ENCODE peak calls at places on chromosomes 11 and 22, in seven cellular contexts. S, J, B, W, F, Q and A are unnamed samples.

GRCh38 chr11:48129697-48130395 is 86.8 kb upstream of the OR4B1 start:
- DNase-seq in S (no peak), J (no peak), B (no peak), W (no peak), F (no peak), Q (no peak), A (no peak)

GRCh38 chr11:88338223-88338661 is 706 bp upstream of the CTSC start:
- DNase-seq in S (peak), J (peak), B (peak), W (peak), F (no peak), Q (peak), A (peak)

GRCh38 chr22:48362736-48363404 is 1464.8 kb downstream of the BRD1 start:
- DNase-seq in S (no peak), J (no peak), B (no peak), W (no peak), F (no peak), Q (no peak), A (no peak)

GRCh38 chr11:116661056-116661455 is 111.7 kb downstream of the BUD13 start:
- DNase-seq in S (no peak), J (no peak), B (no peak), W (no peak), F (no peak), Q (no peak), A (no peak)

GRCh38 chr11:134364261-134364660 is 32.5 kb downstream of the GLB1L2 start:
- DNase-seq in S (no peak), J (no peak), B (no peak), W (no peak), F (no peak), Q (no peak), A (no peak)

GRCh38 chr11:45900916-45901617 is 6.0 kb downstream of the FREY1 start:
- DNase-seq in S (no peak), J (peak), B (no peak), W (no peak), F (no peak), Q (no peak), A (peak)

GRCh38 chr11:117039897-117040296 is 58.3 kb downstream of the SIK3 start:
- DNase-seq in S (no peak), J (no peak), B (no peak), W (peak), F (no peak), Q (no peak), A (no peak)

GRCh38 chr11:45937916-45938315 is 15.5 kb downstream of the LARGE2 start:
- DNase-seq in S (no peak), J (no peak), B (no peak), W (no peak), F (no peak), Q (no peak), A (no peak)

GRCh38 chr22:41526226-41526531 is 18.1 kb downstream of the POLR3H start:
- DNase-seq in S (no peak), J (no peak), B (no peak), W (no peak), F (no peak), Q (no peak), A (no peak)

GRCh38 chr11:64157987-64158386 is 7.9 kb downstream of the MACROD1 start:
- DNase-seq in S (no peak), J (no peak), B (no peak), W (no peak), F (no peak), Q (no peak), A (no peak)

GRCh38 chr11:95305726-95306522 is 74.9 kb upstream of the SESN3 start:
- DNase-seq in S (no peak), J (no peak), B (no peak), W (no peak), F (no peak), Q (no peak), A (no peak)

GRCh38 chr11:11640996-11641395 is 19.2 kb upstream of the GALNT18 start:
- DNase-seq in S (no peak), J (no peak), B (no peak), W (no peak), F (no peak), Q (no peak), A (no peak)

GRCh38 chr11:88281317-88281712 is 56.2 kb downstream of the CTSC start:
- DNase-seq in S (no peak), J (no peak), B (no peak), W (peak), F (no peak), Q (peak), A (peak)

GRCh38 chr11:12517741-12518140 is 140.4 kb downstream of the PARVA start:
- DNase-seq in S (no peak), J (no peak), B (no peak), W (no peak), F (no peak), Q (no peak), A (no peak)

GRCh38 chr11:64208796-64209562 is 2.5 kb downstream of the FERMT3 start:
- DNase-seq in S (no peak), J (no peak), B (no peak), W (no peak), F (no peak), Q (no peak), A (no peak)

GRCh38 chr11:103358251-103358650 is 249.0 kb downstream of the DYNC2H1 start:
- DNase-seq in S (no peak), J (no peak), B (no peak), W (no peak), F (peak), Q (peak), A (no peak)

GRCh38 chr11:1516273-1517067 is 29.9 kb upstream of the MOB2 start:
- DNase-seq in S (no peak), J (no peak), B (no peak), W (peak), F (no peak), Q (peak), A (no peak)

GRCh38 chr11:3208272-3208671 is 10.3 kb downstream of the MRGPRG start:
- DNase-seq in S (no peak), J (no peak), B (no peak), W (no peak), F (no peak), Q (no peak), A (no peak)

GRCh38 chr11:18749681-18750319 is 23.8 kb upstream of the IGSF22 start:
- DNase-seq in S (no peak), J (no peak), B (no peak), W (peak), F (peak), Q (peak), A (no peak)

GRCh38 chr11:125923012-125923579 is 18.8 kb downstream of the DDX25 start:
- DNase-seq in S (peak), J (peak), B (peak), W (peak), F (no peak), Q (peak), A (peak)

GRCh38 chr11:128022007-128022368 is 565.4 kb downstream of the ETS1 start:
- DNase-seq in S (no peak), J (no peak), B (no peak), W (peak), F (no peak), Q (peak), A (no peak)

GRCh38 chr11:85941380-85941973 is 86.3 kb downstream of the CCDC83 start:
- DNase-seq in S (no peak), J (peak), B (peak), W (peak), F (no peak), Q (peak), A (peak)

GRCh38 chr11:3738241-3738640 is 59.1 kb downstream of the NUP98 start:
- DNase-seq in S (no peak), J (no peak), B (no peak), W (no peak), F (no peak), Q (peak), A (no peak)

GRCh38 chr11:28058333-28058732 is 49.6 kb downstream of the KIF18A start:
- DNase-seq in S (no peak), J (no peak), B (no peak), W (no peak), F (no peak), Q (peak), A (no peak)

GRCh38 chr11:85855341-85855656 is at the start of gene CCDC83:
- DNase-seq in S (no peak), J (no peak), B (no peak), W (no peak), F (no peak), Q (no peak), A (no peak)

GRCh38 chr22:39236321-39237275 is 8.2 kb downstream of the PDGFB start:
- DNase-seq in S (no peak), J (peak), B (peak), W (no peak), F (no peak), Q (no peak), A (peak)

GRCh38 chr11:94705419-94705818 is 62.7 kb upstream of the AMOTL1 start:
- DNase-seq in S (no peak), J (no peak), B (no peak), W (no peak), F (no peak), Q (no peak), A (no peak)

GRCh38 chr11:77726524-77726923 is 88.9 kb upstream of the CLNS1A start:
- DNase-seq in S (no peak), J (no peak), B (no peak), W (no peak), F (no peak), Q (no peak), A (no peak)

GRCh38 chr11:12070446-12071267 is 39.7 kb upstream of the MICAL2 start:
- DNase-seq in S (no peak), J (no peak), B (no peak), W (no peak), F (no peak), Q (no peak), A (no peak)

GRCh38 chr22:30310881-30311771 is 15.6 kb downstream of the TBC1D10A start:
- DNase-seq in S (no peak), J (no peak), B (peak), W (peak), F (no peak), Q (peak), A (no peak)

GRCh38 chr11:7677801-7678201 is 4.5 kb upstream of the CYB5R2 start:
- DNase-seq in S (no peak), J (no peak), B (no peak), W (peak), F (no peak), Q (peak), A (no peak)

GRCh38 chr22:17375914-17376614 is 6.8 kb downstream of the CECR2 start:
- DNase-seq in S (no peak), J (no peak), B (no peak), W (no peak), F (no peak), Q (no peak), A (no peak)

GRCh38 chr11:69373251-69373635 is 79.3 kb downstream of the MYEOV start:
- DNase-seq in S (no peak), J (no peak), B (peak), W (no peak), F (no peak), Q (no peak), A (no peak)

GRCh38 chr11:117230286-117230961 is 1.4 kb downstream of the PCSK7 start:
- DNase-seq in S (no peak), J (no peak), B (no peak), W (peak), F (no peak), Q (no peak), A (no peak)

GRCh38 chr11:46944356-46944755 is 7.8 kb downstream of the CSTPP1 start:
- DNase-seq in S (no peak), J (no peak), B (no peak), W (no peak), F (no peak), Q (no peak), A (no peak)

GRCh38 chr11:120432056-120433018 is 79.2 kb upstream of the GRIK4 start:
- DNase-seq in S (peak), J (no peak), B (peak), W (peak), F (peak), Q (peak), A (no peak)

GRCh38 chr11:11349870-11350325 is 3.2 kb downstream of the CSNK2A3 start:
- DNase-seq in S (peak), J (no peak), B (peak), W (peak), F (peak), Q (peak), A (no peak)